ENCODE peak calls at places on chromosomes 11 and 22, in seven cellular contexts. One of them, this sample, is unnamed.

GRCh38 chr11:114284021-114284420 is 12.2 kb upstream of the NNMT start:
- DNase-seq in CD8-positive, alpha-beta T cell: no peak
- DNase-seq in HCT116: no peak
- DNase-seq in PC-3: no peak
- DNase-seq in stimulated activated CD4-positive, alpha-beta T cell treated with anti-CD3 and anti-CD28 coated beads, Interleukin-1b, Interleukin-23, amount 100 ng/mL, for 24 hours: no peak
- DNase-seq in RWPE1: no peak
- DNase-seq in effector memory CD8-positive, alpha-beta T cell: no peak
- DNase-seq in this sample: no peak

GRCh38 chr22:23789638-23790037 is 2.9 kb downstream of the SMARCB1 start:
- DNase-seq in CD8-positive, alpha-beta T cell: no peak
- DNase-seq in HCT116: no peak
- DNase-seq in PC-3: no peak
- DNase-seq in stimulated activated CD4-positive, alpha-beta T cell treated with anti-CD3 and anti-CD28 coated beads, Interleukin-1b, Interleukin-23, amount 100 ng/mL, for 24 hours: no peak
- DNase-seq in RWPE1: no peak
- DNase-seq in effector memory CD8-positive, alpha-beta T cell: no peak
- DNase-seq in this sample: no peak

GRCh38 chr11:283405-284080 is 5.3 kb downstream of the NLRP6 start:
- DNase-seq in CD8-positive, alpha-beta T cell: peak
- DNase-seq in HCT116: no peak
- DNase-seq in PC-3: no peak
- DNase-seq in stimulated activated CD4-positive, alpha-beta T cell treated with anti-CD3 and anti-CD28 coated beads, Interleukin-1b, Interleukin-23, amount 100 ng/mL, for 24 hours: no peak
- DNase-seq in RWPE1: no peak
- DNase-seq in effector memory CD8-positive, alpha-beta T cell: no peak
- DNase-seq in this sample: no peak

GRCh38 chr11:14075118-14075601 is 112.6 kb downstream of the SPON1 start:
- DNase-seq in CD8-positive, alpha-beta T cell: peak
- DNase-seq in HCT116: no peak
- DNase-seq in PC-3: peak
- DNase-seq in stimulated activated CD4-positive, alpha-beta T cell treated with anti-CD3 and anti-CD28 coated beads, Interleukin-1b, Interleukin-23, amount 100 ng/mL, for 24 hours: peak
- DNase-seq in RWPE1: peak
- DNase-seq in effector memory CD8-positive, alpha-beta T cell: peak
- DNase-seq in this sample: no peak

GRCh38 chr22:23402275-23403151 is 177.6 kb downstream of the IGLL1 start:
- DNase-seq in CD8-positive, alpha-beta T cell: peak
- DNase-seq in HCT116: peak
- DNase-seq in PC-3: peak
- DNase-seq in stimulated activated CD4-positive, alpha-beta T cell treated with anti-CD3 and anti-CD28 coated beads, Interleukin-1b, Interleukin-23, amount 100 ng/mL, for 24 hours: no peak
- DNase-seq in RWPE1: peak
- DNase-seq in effector memory CD8-positive, alpha-beta T cell: peak
- DNase-seq in this sample: peak

GRCh38 chr22:46280999-46281623 is 13.3 kb downstream of the TTC38 start:
- DNase-seq in CD8-positive, alpha-beta T cell: peak
- DNase-seq in HCT116: no peak
- DNase-seq in PC-3: no peak
- DNase-seq in stimulated activated CD4-positive, alpha-beta T cell treated with anti-CD3 and anti-CD28 coated beads, Interleukin-1b, Interleukin-23, amount 100 ng/mL, for 24 hours: no peak
- DNase-seq in RWPE1: no peak
- DNase-seq in effector memory CD8-positive, alpha-beta T cell: peak
- DNase-seq in this sample: no peak

GRCh38 chr11:15942936-15943335 is 413.4 kb downstream of the SOX6 start:
- DNase-seq in CD8-positive, alpha-beta T cell: no peak
- DNase-seq in HCT116: no peak
- DNase-seq in PC-3: no peak
- DNase-seq in stimulated activated CD4-positive, alpha-beta T cell treated with anti-CD3 and anti-CD28 coated beads, Interleukin-1b, Interleukin-23, amount 100 ng/mL, for 24 hours: no peak
- DNase-seq in RWPE1: no peak
- DNase-seq in effector memory CD8-positive, alpha-beta T cell: no peak
- DNase-seq in this sample: no peak

GRCh38 chr11:119195680-119196079 is 10.4 kb downstream of the NHERF4 start:
- DNase-seq in CD8-positive, alpha-beta T cell: no peak
- DNase-seq in HCT116: peak
- DNase-seq in PC-3: peak
- DNase-seq in stimulated activated CD4-positive, alpha-beta T cell treated with anti-CD3 and anti-CD28 coated beads, Interleukin-1b, Interleukin-23, amount 100 ng/mL, for 24 hours: no peak
- DNase-seq in RWPE1: peak
- DNase-seq in effector memory CD8-positive, alpha-beta T cell: no peak
- DNase-seq in this sample: no peak

GRCh38 chr22:31806751-31807150 is 52.9 kb downstream of the DEPDC5 start:
- DNase-seq in CD8-positive, alpha-beta T cell: no peak
- DNase-seq in HCT116: no peak
- DNase-seq in PC-3: no peak
- DNase-seq in stimulated activated CD4-positive, alpha-beta T cell treated with anti-CD3 and anti-CD28 coated beads, Interleukin-1b, Interleukin-23, amount 100 ng/mL, for 24 hours: no peak
- DNase-seq in RWPE1: no peak
- DNase-seq in effector memory CD8-positive, alpha-beta T cell: no peak
- DNase-seq in this sample: no peak

GRCh38 chr11:69891421-69892236 is 72.4 kb upstream of the FGF3 start:
- DNase-seq in CD8-positive, alpha-beta T cell: no peak
- DNase-seq in HCT116: no peak
- DNase-seq in PC-3: peak
- DNase-seq in stimulated activated CD4-positive, alpha-beta T cell treated with anti-CD3 and anti-CD28 coated beads, Interleukin-1b, Interleukin-23, amount 100 ng/mL, for 24 hours: no peak
- DNase-seq in RWPE1: no peak
- DNase-seq in effector memory CD8-positive, alpha-beta T cell: no peak
- DNase-seq in this sample: no peak

GRCh38 chr11:96567193-96567592 is 177.4 kb downstream of the JRKL start:
- DNase-seq in CD8-positive, alpha-beta T cell: no peak
- DNase-seq in HCT116: no peak
- DNase-seq in PC-3: no peak
- DNase-seq in stimulated activated CD4-positive, alpha-beta T cell treated with anti-CD3 and anti-CD28 coated beads, Interleukin-1b, Interleukin-23, amount 100 ng/mL, for 24 hours: no peak
- DNase-seq in RWPE1: no peak
- DNase-seq in effector memory CD8-positive, alpha-beta T cell: no peak
- DNase-seq in this sample: no peak

GRCh38 chr22:49417833-49418232 is 409.8 kb downstream of the BRD1 start:
- DNase-seq in CD8-positive, alpha-beta T cell: no peak
- DNase-seq in HCT116: no peak
- DNase-seq in PC-3: no peak
- DNase-seq in stimulated activated CD4-positive, alpha-beta T cell treated with anti-CD3 and anti-CD28 coated beads, Interleukin-1b, Interleukin-23, amount 100 ng/mL, for 24 hours: no peak
- DNase-seq in RWPE1: no peak
- DNase-seq in effector memory CD8-positive, alpha-beta T cell: no peak
- DNase-seq in this sample: no peak

GRCh38 chr22:24871611-24872205 is 65.7 kb downstream of the SGSM1 start:
- DNase-seq in CD8-positive, alpha-beta T cell: no peak
- DNase-seq in HCT116: no peak
- DNase-seq in PC-3: no peak
- DNase-seq in stimulated activated CD4-positive, alpha-beta T cell treated with anti-CD3 and anti-CD28 coated beads, Interleukin-1b, Interleukin-23, amount 100 ng/mL, for 24 hours: no peak
- DNase-seq in RWPE1: no peak
- DNase-seq in effector memory CD8-positive, alpha-beta T cell: no peak
- DNase-seq in this sample: no peak

GRCh38 chr11:64218628-64219353 is 7.2 kb downstream of the TRPT1 start:
- DNase-seq in CD8-positive, alpha-beta T cell: no peak
- DNase-seq in HCT116: no peak
- DNase-seq in PC-3: no peak
- DNase-seq in stimulated activated CD4-positive, alpha-beta T cell treated with anti-CD3 and anti-CD28 coated beads, Interleukin-1b, Interleukin-23, amount 100 ng/mL, for 24 hours: no peak
- DNase-seq in RWPE1: no peak
- DNase-seq in effector memory CD8-positive, alpha-beta T cell: no peak
- DNase-seq in this sample: no peak

GRCh38 chr22:43876866-43877509 is 14.7 kb upstream of the SULT4A1 start:
- DNase-seq in CD8-positive, alpha-beta T cell: no peak
- DNase-seq in HCT116: no peak
- DNase-seq in PC-3: no peak
- DNase-seq in stimulated activated CD4-positive, alpha-beta T cell treated with anti-CD3 and anti-CD28 coated beads, Interleukin-1b, Interleukin-23, amount 100 ng/mL, for 24 hours: no peak
- DNase-seq in RWPE1: no peak
- DNase-seq in effector memory CD8-positive, alpha-beta T cell: no peak
- DNase-seq in this sample: no peak

GRCh38 chr11:46327829-46328228 is 19.4 kb upstream of the DGKZ start:
- DNase-seq in CD8-positive, alpha-beta T cell: no peak
- DNase-seq in HCT116: no peak
- DNase-seq in PC-3: no peak
- DNase-seq in stimulated activated CD4-positive, alpha-beta T cell treated with anti-CD3 and anti-CD28 coated beads, Interleukin-1b, Interleukin-23, amount 100 ng/mL, for 24 hours: no peak
- DNase-seq in RWPE1: no peak
- DNase-seq in effector memory CD8-positive, alpha-beta T cell: no peak
- DNase-seq in this sample: no peak

GRCh38 chr22:24465566-24465965 is 29.6 kb upstream of the UPB1 start:
- DNase-seq in CD8-positive, alpha-beta T cell: no peak
- DNase-seq in HCT116: peak
- DNase-seq in PC-3: no peak
- DNase-seq in stimulated activated CD4-positive, alpha-beta T cell treated with anti-CD3 and anti-CD28 coated beads, Interleukin-1b, Interleukin-23, amount 100 ng/mL, for 24 hours: no peak
- DNase-seq in RWPE1: no peak
- DNase-seq in effector memory CD8-positive, alpha-beta T cell: no peak
- DNase-seq in this sample: no peak

GRCh38 chr22:32325811-32326237 is 31.8 kb upstream of the RFPL3 start:
- DNase-seq in CD8-positive, alpha-beta T cell: peak
- DNase-seq in HCT116: no peak
- DNase-seq in PC-3: no peak
- DNase-seq in stimulated activated CD4-positive, alpha-beta T cell treated with anti-CD3 and anti-CD28 coated beads, Interleukin-1b, Interleukin-23, amount 100 ng/mL, for 24 hours: no peak
- DNase-seq in RWPE1: no peak
- DNase-seq in effector memory CD8-positive, alpha-beta T cell: no peak
- DNase-seq in this sample: no peak

GRCh38 chr22:23251445-23252093 is 71.3 kb downstream of the BCR start:
- DNase-seq in CD8-positive, alpha-beta T cell: no peak
- DNase-seq in HCT116: peak
- DNase-seq in PC-3: peak
- DNase-seq in stimulated activated CD4-positive, alpha-beta T cell treated with anti-CD3 and anti-CD28 coated beads, Interleukin-1b, Interleukin-23, amount 100 ng/mL, for 24 hours: no peak
- DNase-seq in RWPE1: peak
- DNase-seq in effector memory CD8-positive, alpha-beta T cell: no peak
- DNase-seq in this sample: no peak

GRCh38 chr11:21205205-21205604 is 535.8 kb downstream of the NELL1 start:
- DNase-seq in CD8-positive, alpha-beta T cell: no peak
- DNase-seq in HCT116: no peak
- DNase-seq in PC-3: no peak
- DNase-seq in stimulated activated CD4-positive, alpha-beta T cell treated with anti-CD3 and anti-CD28 coated beads, Interleukin-1b, Interleukin-23, amount 100 ng/mL, for 24 hours: no peak
- DNase-seq in RWPE1: no peak
- DNase-seq in effector memory CD8-positive, alpha-beta T cell: no peak
- DNase-seq in this sample: no peak

GRCh38 chr11:68989936-68990606 is 9.3 kb upstream of the MRGPRD start:
- DNase-seq in CD8-positive, alpha-beta T cell: no peak
- DNase-seq in HCT116: no peak
- DNase-seq in PC-3: no peak
- DNase-seq in stimulated activated CD4-positive, alpha-beta T cell treated with anti-CD3 and anti-CD28 coated beads, Interleukin-1b, Interleukin-23, amount 100 ng/mL, for 24 hours: no peak
- DNase-seq in RWPE1: no peak
- DNase-seq in effector memory CD8-positive, alpha-beta T cell: no peak
- DNase-seq in this sample: no peak

GRCh38 chr11:77813256-77813655 is 7.3 kb downstream of the RSF1 start:
- DNase-seq in CD8-positive, alpha-beta T cell: no peak
- DNase-seq in HCT116: no peak
- DNase-seq in PC-3: no peak
- DNase-seq in stimulated activated CD4-positive, alpha-beta T cell treated with anti-CD3 and anti-CD28 coated beads, Interleukin-1b, Interleukin-23, amount 100 ng/mL, for 24 hours: no peak
- DNase-seq in RWPE1: no peak
- DNase-seq in effector memory CD8-positive, alpha-beta T cell: no peak
- DNase-seq in this sample: no peak

GRCh38 chr11:128548655-128549255 is 38.6 kb downstream of the ETS1 start:
- DNase-seq in CD8-positive, alpha-beta T cell: peak
- DNase-seq in HCT116: no peak
- DNase-seq in PC-3: peak
- DNase-seq in stimulated activated CD4-positive, alpha-beta T cell treated with anti-CD3 and anti-CD28 coated beads, Interleukin-1b, Interleukin-23, amount 100 ng/mL, for 24 hours: no peak
- DNase-seq in RWPE1: peak
- DNase-seq in effector memory CD8-positive, alpha-beta T cell: no peak
- DNase-seq in this sample: no peak

GRCh38 chr11:125141178-125141577 is 23.4 kb upstream of the PKNOX2 start:
- DNase-seq in CD8-positive, alpha-beta T cell: no peak
- DNase-seq in HCT116: no peak
- DNase-seq in PC-3: no peak
- DNase-seq in stimulated activated CD4-positive, alpha-beta T cell treated with anti-CD3 and anti-CD28 coated beads, Interleukin-1b, Interleukin-23, amount 100 ng/mL, for 24 hours: no peak
- DNase-seq in RWPE1: no peak
- DNase-seq in effector memory CD8-positive, alpha-beta T cell: no peak
- DNase-seq in this sample: no peak

GRCh38 chr11:36447514-36447913 is 62.6 kb downstream of the TRAF6 start:
- DNase-seq in CD8-positive, alpha-beta T cell: no peak
- DNase-seq in HCT116: no peak
- DNase-seq in PC-3: peak
- DNase-seq in stimulated activated CD4-positive, alpha-beta T cell treated with anti-CD3 and anti-CD28 coated beads, Interleukin-1b, Interleukin-23, amount 100 ng/mL, for 24 hours: no peak
- DNase-seq in RWPE1: no peak
- DNase-seq in effector memory CD8-positive, alpha-beta T cell: no peak
- DNase-seq in this sample: no peak

GRCh38 chr22:37529652-37530345 is 10.6 kb upstream of the CARD10 start:
- DNase-seq in CD8-positive, alpha-beta T cell: no peak
- DNase-seq in HCT116: no peak
- DNase-seq in PC-3: peak
- DNase-seq in stimulated activated CD4-positive, alpha-beta T cell treated with anti-CD3 and anti-CD28 coated beads, Interleukin-1b, Interleukin-23, amount 100 ng/mL, for 24 hours: no peak
- DNase-seq in RWPE1: no peak
- DNase-seq in effector memory CD8-positive, alpha-beta T cell: no peak
- DNase-seq in this sample: no peak

GRCh38 chr22:22519591-22519990 is 479 bp downstream of the ZNF280A start:
- DNase-seq in CD8-positive, alpha-beta T cell: no peak
- DNase-seq in HCT116: no peak
- DNase-seq in PC-3: no peak
- DNase-seq in stimulated activated CD4-positive, alpha-beta T cell treated with anti-CD3 and anti-CD28 coated beads, Interleukin-1b, Interleukin-23, amount 100 ng/mL, for 24 hours: no peak
- DNase-seq in RWPE1: no peak
- DNase-seq in effector memory CD8-positive, alpha-beta T cell: no peak
- DNase-seq in this sample: no peak

GRCh38 chr11:68841718-68842426 is at the start of gene CPT1A:
- DNase-seq in CD8-positive, alpha-beta T cell: peak
- DNase-seq in HCT116: no peak
- DNase-seq in PC-3: peak
- DNase-seq in stimulated activated CD4-positive, alpha-beta T cell treated with anti-CD3 and anti-CD28 coated beads, Interleukin-1b, Interleukin-23, amount 100 ng/mL, for 24 hours: peak
- DNase-seq in RWPE1: peak
- DNase-seq in effector memory CD8-positive, alpha-beta T cell: peak
- DNase-seq in this sample: no peak

GRCh38 chr22:36773935-36774334 is 2.0 kb downstream of the IFT27 start:
- DNase-seq in CD8-positive, alpha-beta T cell: no peak
- DNase-seq in HCT116: no peak
- DNase-seq in PC-3: peak
- DNase-seq in stimulated activated CD4-positive, alpha-beta T cell treated with anti-CD3 and anti-CD28 coated beads, Interleukin-1b, Interleukin-23, amount 100 ng/mL, for 24 hours: no peak
- DNase-seq in RWPE1: no peak
- DNase-seq in effector memory CD8-positive, alpha-beta T cell: no peak
- DNase-seq in this sample: no peak

GRCh38 chr22:44304354-44304753 is 8.4 kb downstream of the SHISAL1 start:
- DNase-seq in CD8-positive, alpha-beta T cell: no peak
- DNase-seq in HCT116: no peak
- DNase-seq in PC-3: peak
- DNase-seq in stimulated activated CD4-positive, alpha-beta T cell treated with anti-CD3 and anti-CD28 coated beads, Interleukin-1b, Interleukin-23, amount 100 ng/mL, for 24 hours: no peak
- DNase-seq in RWPE1: no peak
- DNase-seq in effector memory CD8-positive, alpha-beta T cell: no peak
- DNase-seq in this sample: no peak

GRCh38 chr11:128628686-128629085 is 41.3 kb upstream of the ETS1 start:
- DNase-seq in CD8-positive, alpha-beta T cell: no peak
- DNase-seq in HCT116: no peak
- DNase-seq in PC-3: no peak
- DNase-seq in stimulated activated CD4-positive, alpha-beta T cell treated with anti-CD3 and anti-CD28 coated beads, Interleukin-1b, Interleukin-23, amount 100 ng/mL, for 24 hours: no peak
- DNase-seq in RWPE1: no peak
- DNase-seq in effector memory CD8-positive, alpha-beta T cell: peak
- DNase-seq in this sample: no peak

GRCh38 chr11:14148653-14149273 is 186.2 kb downstream of the SPON1 start:
- DNase-seq in CD8-positive, alpha-beta T cell: no peak
- DNase-seq in HCT116: peak
- DNase-seq in PC-3: peak
- DNase-seq in stimulated activated CD4-positive, alpha-beta T cell treated with anti-CD3 and anti-CD28 coated beads, Interleukin-1b, Interleukin-23, amount 100 ng/mL, for 24 hours: no peak
- DNase-seq in RWPE1: peak
- DNase-seq in effector memory CD8-positive, alpha-beta T cell: no peak
- DNase-seq in this sample: no peak

GRCh38 chr11:87252869-87253268 is 215.1 kb downstream of the TMEM135 start:
- DNase-seq in CD8-positive, alpha-beta T cell: no peak
- DNase-seq in HCT116: no peak
- DNase-seq in PC-3: peak
- DNase-seq in stimulated activated CD4-positive, alpha-beta T cell treated with anti-CD3 and anti-CD28 coated beads, Interleukin-1b, Interleukin-23, amount 100 ng/mL, for 24 hours: no peak
- DNase-seq in RWPE1: no peak
- DNase-seq in effector memory CD8-positive, alpha-beta T cell: no peak
- DNase-seq in this sample: no peak

GRCh38 chr11:14499178-14499559 is 442 bp downstream of the COPB1 start:
- DNase-seq in CD8-positive, alpha-beta T cell: peak
- DNase-seq in HCT116: no peak
- DNase-seq in PC-3: peak
- DNase-seq in stimulated activated CD4-positive, alpha-beta T cell treated with anti-CD3 and anti-CD28 coated beads, Interleukin-1b, Interleukin-23, amount 100 ng/mL, for 24 hours: peak
- DNase-seq in RWPE1: peak
- DNase-seq in effector memory CD8-positive, alpha-beta T cell: peak
- DNase-seq in this sample: no peak

GRCh38 chr11:86143429-86144030 is 74.6 kb upstream of the PICALM start:
- DNase-seq in CD8-positive, alpha-beta T cell: peak
- DNase-seq in HCT116: no peak
- DNase-seq in PC-3: no peak
- DNase-seq in stimulated activated CD4-positive, alpha-beta T cell treated with anti-CD3 and anti-CD28 coated beads, Interleukin-1b, Interleukin-23, amount 100 ng/mL, for 24 hours: no peak
- DNase-seq in RWPE1: no peak
- DNase-seq in effector memory CD8-positive, alpha-beta T cell: peak
- DNase-seq in this sample: no peak